ENCODE peak calls at places on chromosomes 7 and 10, in four cellular contexts. C is foreskin fibroblast, Z is AG10803, R is fibroblast of lung. A is an unnamed sample.

GRCh38 chr10:60570941-60571340 is 181.3 kb upstream of the ANK3 start:
- DNase-seq in R (no peak), C (no peak), Z (no peak), A (no peak)

GRCh38 chr7:111920329-111920728 is 285.9 kb downstream of the DOCK4 start:
- DNase-seq in Z (no peak), R (no peak), C (no peak), A (no peak)

GRCh38 chr7:80439894-80440811 is 71.7 kb downstream of the GNAT3 start:
- DNase-seq in R (peak), C (peak), Z (peak), A (no peak)

GRCh38 chr10:43218951-43219837 is 47.7 kb downstream of the RASGEF1A start:
- DNase-seq in R (no peak), C (no peak), Z (no peak), A (no peak)

GRCh38 chr7:1664711-1665591 is 5.1 kb upstream of the ELFN1 start:
- DNase-seq in R (peak), C (peak), Z (peak), A (no peak)

GRCh38 chr7:32506266-32507054 is 11.2 kb downstream of the AVL9 start:
- DNase-seq in Z (peak), R (peak), C (peak), A (no peak)

GRCh38 chr10:50390302-50390701 is 139.0 kb upstream of the ASAH2 start:
- DNase-seq in R (no peak), C (no peak), Z (no peak), A (no peak)

GRCh38 chr7:116434820-116435341 is 64.7 kb upstream of the CAV2 start:
- DNase-seq in R (peak), C (peak), Z (peak), A (no peak)

GRCh38 chr7:146961617-146962016 is 845.0 kb downstream of the CNTNAP2 start:
- DNase-seq in Z (peak), R (peak), C (no peak), A (no peak)

GRCh38 chr10:5449823-5450222 is 37.5 kb downstream of the NET1 start:
- DNase-seq in Z (peak), R (peak), C (peak), A (no peak)

GRCh38 chr10:90352288-90352687 is 505.6 kb downstream of the HTR7 start:
- DNase-seq in C (no peak), R (peak), Z (no peak), A (no peak)

GRCh38 chr7:142871260-142872105 is 14.1 kb downstream of the TRPV6 start:
- DNase-seq in C (no peak), R (no peak), Z (no peak), A (no peak)

GRCh38 chr10:5530412-5530806 is 5.6 kb downstream of the CALML3 start:
- DNase-seq in Z (no peak), R (no peak), C (no peak), A (no peak)

GRCh38 chr10:48683893-48684292 is 780 bp upstream of the WDFY4 start:
- DNase-seq in R (no peak), C (no peak), Z (no peak), A (peak)

GRCh38 chr10:32970910-32971309 is 12.9 kb upstream of the ITGB1 start:
- DNase-seq in Z (no peak), C (no peak), R (no peak), A (no peak)

GRCh38 chr10:95350212-95350829 is 59.5 kb upstream of the PDLIM1 start:
- DNase-seq in C (peak), R (peak), Z (peak), A (no peak)

GRCh38 chr7:135846339-135846738 is 97.7 kb upstream of the FAM180A start:
- DNase-seq in C (no peak), R (no peak), Z (no peak), A (no peak)

GRCh38 chr7:36852017-36852416 is 127.7 kb upstream of the AOAH start:
- DNase-seq in R (no peak), C (no peak), Z (no peak), A (no peak)

GRCh38 chr7:36667007-36667406 is 57.3 kb downstream of the AOAH start:
- DNase-seq in C (no peak), Z (no peak), R (no peak), A (no peak)

GRCh38 chr10:132774179-132774904 is 11.6 kb downstream of the NKX6-2 start:
- DNase-seq in Z (no peak), C (no peak), R (no peak), A (no peak)

DNA sequence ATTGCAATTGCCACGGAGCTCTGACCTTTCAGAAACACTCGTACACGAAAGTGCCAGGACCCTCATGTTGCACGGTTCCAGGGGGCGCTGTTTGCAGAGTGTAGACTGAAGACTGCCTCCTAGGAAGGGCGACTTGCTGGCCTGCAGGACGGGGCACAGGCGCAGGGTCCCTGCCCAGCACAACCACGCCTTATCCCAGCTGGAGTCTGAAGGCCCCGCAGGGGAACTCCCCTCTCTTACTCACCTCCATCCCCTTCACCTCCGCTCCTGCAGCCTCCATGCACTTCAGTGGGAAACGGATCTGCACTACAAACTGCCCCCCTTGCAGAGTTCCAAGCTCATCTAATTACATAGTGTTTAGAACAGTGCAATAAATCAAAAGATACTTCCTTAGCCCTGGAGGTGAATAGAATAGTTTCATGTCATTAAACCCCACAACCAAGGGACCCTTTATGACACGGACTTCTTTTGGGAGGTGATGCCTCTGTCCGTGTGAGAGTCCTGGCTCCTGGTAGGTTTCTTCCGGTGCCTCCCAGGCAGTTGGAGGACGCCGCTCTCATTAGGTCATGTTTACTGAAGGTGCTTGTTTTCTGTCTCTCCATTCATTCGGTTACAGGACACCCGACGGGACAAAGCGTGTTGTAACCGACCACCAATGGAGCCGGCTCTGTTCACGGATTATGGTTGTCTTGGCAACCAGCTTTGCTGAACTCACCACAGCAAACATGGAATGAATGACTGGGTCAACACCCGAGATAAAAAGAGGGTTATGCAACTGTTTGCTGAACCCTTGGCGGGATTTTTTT is 262.2 kb downstream of the BAMBI start:
- DNase-seq in Z (peak), R (peak), C (no peak), A (no peak)
- TF ChIP-seq CTCF in Z (peak), R (no peak), C (no peak), A (peak)

GRCh38 chr10:77247076-77247561 is 390.5 kb downstream of the KCNMA1 start:
- DNase-seq in Z (peak), C (no peak), R (peak), A (no peak)

GRCh38 chr10:77249901-77250459 is 387.6 kb downstream of the KCNMA1 start:
- DNase-seq in Z (no peak), R (no peak), C (no peak), A (no peak)

GRCh38 chr10:77248104-77248503 is 389.5 kb downstream of the KCNMA1 start:
- DNase-seq in Z (no peak), R (no peak), C (no peak), A (no peak)

GRCh38 chr10:77244746-77245145 is 392.9 kb downstream of the KCNMA1 start:
- DNase-seq in Z (peak), C (peak), R (no peak), A (no peak)

GRCh38 chr10:77245953-77246352 is 391.7 kb downstream of the KCNMA1 start:
- DNase-seq in R (peak), Z (peak), C (peak), A (no peak)
- H3K4me3 ChIP-seq in R (no peak), Z (no peak), C (no peak), A (no peak)

GRCh38 chr10:121709674-121710073 is 111.4 kb upstream of the FGFR2 start:
- DNase-seq in C (no peak), R (no peak), Z (no peak), A (no peak)
- TF ChIP-seq CTCF in C (no peak), R (no peak), Z (no peak), A (no peak)

GRCh38 chr10:75276029-75276872 is 40.5 kb upstream of the COMTD1 start:
- DNase-seq in Z (no peak), C (no peak), R (no peak), A (no peak)
- H3K4me3 ChIP-seq in Z (no peak), C (no peak), R (no peak), A (no peak)

GRCh38 chr7:8161398-8161828 is 100.6 kb downstream of the ICA1 start:
- DNase-seq in R (no peak), Z (no peak), C (no peak), A (no peak)

GRCh38 chr7:8168336-8168735 is 93.6 kb downstream of the ICA1 start:
- DNase-seq in C (no peak), R (no peak), Z (no peak), A (no peak)

GRCh38 chr7:8160810-8161209 is 101.2 kb downstream of the ICA1 start:
- DNase-seq in Z (no peak), C (no peak), R (no peak), A (no peak)

GRCh38 chr7:8162181-8162580 is 99.8 kb downstream of the ICA1 start:
- DNase-seq in Z (no peak), R (no peak), C (no peak), A (no peak)

GRCh38 chr7:8165150-8165549 is 96.8 kb downstream of the ICA1 start:
- DNase-seq in Z (no peak), C (no peak), R (no peak), A (no peak)
- TF ChIP-seq CTCF in Z (no peak), C (no peak), R (no peak), A (no peak)

GRCh38 chr7:129779602-129780256 is 168.2 kb downstream of the NRF1 start:
- DNase-seq in R (no peak), C (no peak), Z (no peak), A (no peak)
- H3K4me3 ChIP-seq in R (no peak), C (peak), Z (no peak), A (peak)

GRCh38 chr10:86585726-86586048 is 64.1 kb upstream of the WAPL start:
- DNase-seq in R (no peak), C (no peak), Z (no peak), A (no peak)
- TF ChIP-seq CTCF in R (no peak), C (no peak), Z (no peak), A (no peak)

DNA sequence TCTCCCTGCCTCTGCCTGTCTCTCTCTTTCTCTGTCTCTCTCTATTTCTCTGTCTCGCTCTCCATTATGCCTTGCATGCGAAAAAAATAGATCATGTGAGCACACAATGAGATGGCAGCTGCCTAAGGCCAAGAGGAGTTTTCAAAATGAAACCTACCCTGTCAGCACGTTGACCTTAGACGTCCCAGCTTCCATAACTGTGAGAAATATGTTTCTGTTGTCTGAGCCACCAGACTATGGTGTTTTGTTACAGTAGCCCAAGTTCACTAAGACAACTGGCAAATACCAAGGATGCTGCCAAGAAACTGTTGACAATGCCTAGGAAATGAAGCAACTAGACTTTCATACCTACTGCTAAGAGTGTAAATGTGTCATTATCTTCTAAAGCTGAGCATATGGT is 70.6 kb upstream of the PLXDC2 start:
- DNase-seq in Z (peak), R (no peak), C (no peak), A (no peak)
- H3K4me3 ChIP-seq in Z (no peak), R (no peak), C (no peak), A (no peak)

GRCh38 chr7:16509829-16510228 is 16.8 kb upstream of the LRRC72 start:
- DNase-seq in R (no peak), C (no peak), Z (no peak), A (no peak)
- TF ChIP-seq CTCF in R (no peak), C (no peak), Z (no peak), A (no peak)

DNA sequence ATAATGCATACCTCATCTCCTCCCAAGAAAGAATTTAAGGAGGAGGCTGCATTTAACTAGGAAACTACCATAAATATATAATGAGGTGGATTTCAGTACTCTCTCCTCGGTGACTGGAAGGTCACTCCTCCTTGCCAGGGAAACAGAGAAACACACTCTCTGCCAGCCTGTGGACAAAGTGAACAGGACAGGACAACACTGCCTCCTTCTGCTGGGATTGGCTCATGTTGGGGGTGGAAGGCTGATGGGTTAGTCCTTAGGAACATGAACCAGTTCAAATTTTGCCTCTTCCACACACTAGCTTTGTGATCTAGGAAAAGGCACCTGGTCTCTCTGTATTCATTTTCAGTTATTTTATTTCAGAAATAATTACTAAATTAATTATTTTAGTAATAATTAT is 50.6 kb upstream of the STEAP4 start:
- DNase-seq in Z (no peak), R (peak), C (peak), A (no peak)
- H3K4me3 ChIP-seq in Z (no peak), R (no peak), C (no peak), A (no peak)

A was measured in GM12864.